ENCODE peak calls at places on chromosomes 12 and 14, in four cellular contexts. B is GM12891, O is GM12878, L is K562. G is an unnamed sample.

GRCh38 chr14:34857689-34858449 is 17.3 kb downstream of the BAZ1A start:
- DNase-seq in B (no peak), O (no peak), L (no peak), G (no peak)

GRCh38 chr12:131153956-131154355 is 200.2 kb downstream of the ADGRD1 start:
- DNase-seq in B (no peak), O (no peak), L (no peak), G (no peak)

GRCh38 chr12:130132831-130133635 is 29.2 kb upstream of the FZD10 start:
- DNase-seq in B (no peak), O (no peak), L (no peak), G (no peak)

GRCh38 chr12:54229624-54230212 is 40.9 kb upstream of the SMUG1 start:
- DNase-seq in B (no peak), O (no peak), L (no peak), G (no peak)

GRCh38 chr12:57498571-57498970 is 10.7 kb downstream of the MARS1 start:
- DNase-seq in B (no peak), O (no peak), L (no peak), G (no peak)

GRCh38 chr12:13661005-13661887 is 320.2 kb downstream of the GRIN2B start:
- DNase-seq in B (peak; percentile 18), O (peak; percentile 3), L (peak; percentile 25), G (no peak)

GRCh38 chr12:104243551-104243950 is 28.0 kb downstream of the TXNRD1 start:
- DNase-seq in B (no peak), O (no peak), L (no peak), G (no peak)

GRCh38 chr14:36605506-36605857 is 23.1 kb upstream of the NKX2-8 start:
- DNase-seq in B (no peak), O (no peak), L (no peak), G (no peak)

GRCh38 chr14:23352506-23353432 is at the start of gene SLC22A17:
- DNase-seq in B (no peak), O (no peak), L (peak; percentile 32), G (no peak)

GRCh38 chr12:4012977-4013968 is 140.1 kb upstream of the PARP11 start:
- DNase-seq in B (no peak), O (no peak), L (no peak), G (no peak)

GRCh38 chr14:103402700-103403099 is 17.5 kb downstream of the MARK3 start:
- DNase-seq in B (no peak), O (no peak), L (no peak), G (no peak)

GRCh38 chr14:34465069-34465859 is 3.2 kb upstream of the SPTSSA start:
- DNase-seq in B (no peak), O (no peak), L (peak; percentile 45), G (no peak)

GRCh38 chr12:48793696-48794095 is 4.8 kb upstream of the ADCY6 start:
- DNase-seq in B (no peak), O (no peak), L (no peak), G (no peak)

GRCh38 chr14:95162641-95163040 is 5.3 kb upstream of the DICER1 start:
- DNase-seq in B (no peak), O (no peak), L (no peak), G (no peak)

GRCh38 chr14:95039993-95040348 is 117.4 kb downstream of the DICER1 start:
- DNase-seq in B (no peak), O (no peak), L (no peak), G (no peak)

GRCh38 chr12:93113317-93114006 is 184.4 kb upstream of the EEA1 start:
- DNase-seq in B (no peak), O (no peak), L (no peak), G (no peak)

GRCh38 chr14:77212097-77212873 is 30.7 kb downstream of the TMEM63C start:
- DNase-seq in B (no peak), O (no peak), L (no peak), G (no peak)

GRCh38 chr12:2301531-2302461 is 249.0 kb downstream of the CACNA1C start:
- DNase-seq in B (no peak), O (no peak), L (no peak), G (no peak)

GRCh38 chr14:81165188-81165587 is 55.6 kb downstream of the GTF2A1 start:
- DNase-seq in B (no peak), O (no peak), L (no peak), G (peak; percentile 31)

GRCh38 chr12:6953417-6954315 is 2.5 kb downstream of the PTPN6 start:
- DNase-seq in B (no peak), O (peak; percentile 95), L (no peak), G (peak; percentile 93)

GRCh38 chr12:64461634-64462414 is 9.9 kb downstream of the TBK1 start:
- DNase-seq in B (no peak), O (no peak), L (no peak), G (no peak)

GRCh38 chr12:93322784-93323183 is 54.9 kb upstream of the NUDT4 start:
- DNase-seq in B (no peak), O (no peak), L (no peak), G (no peak)

GRCh38 chr14:92726135-92726932 is 22.1 kb downstream of the LGMN start:
- DNase-seq in B (no peak), O (no peak), L (peak; percentile 47), G (no peak)

GRCh38 chr12:114213055-114213561 is 192.8 kb downstream of the TBX5 start:
- DNase-seq in B (no peak), O (no peak), L (peak; percentile 11), G (no peak)

GRCh38 chr14:76762617-76763361 is 1.5 kb downstream of the VASH1 start:
- DNase-seq in B (no peak), O (no peak), L (peak; percentile 19), G (no peak)

GRCh38 chr14:63727231-63727735 is 582 bp downstream of the SGPP1 start:
- DNase-seq in B (no peak), O (no peak), L (peak; percentile 5), G (peak; percentile 9)

GRCh38 chr12:12456637-12457036 is 99.8 kb downstream of the BORCS5 start:
- DNase-seq in B (no peak), O (no peak), L (no peak), G (no peak)

GRCh38 chr12:77686760-77687159 is 143.9 kb upstream of the NAV3 start:
- DNase-seq in B (no peak), O (no peak), L (no peak), G (no peak)

GRCh38 chr12:96223411-96224218 is 29.4 kb downstream of the ELK3 start:
- DNase-seq in B (no peak), O (no peak), L (no peak), G (no peak)

GRCh38 chr12:66119229-66119869 is 11.2 kb downstream of the LLPH start:
- DNase-seq in B (no peak), O (no peak), L (no peak), G (no peak)

GRCh38 chr14:32354716-32355115 is 25.6 kb downstream of the AKAP6 start:
- DNase-seq in B (no peak), O (no peak), L (no peak), G (no peak)

GRCh38 chr14:43204816-43205215 is 1302.3 kb downstream of the FSCB start:
- DNase-seq in B (no peak), O (no peak), L (no peak), G (no peak)

GRCh38 chr14:75877884-75878283 is 103.9 kb downstream of the TGFB3 start:
- DNase-seq in B (no peak), O (no peak), L (no peak), G (no peak)

GRCh38 chr12:46825526-46826414 is at the start of gene SLC38A4:
- DNase-seq in B (no peak), O (no peak), L (no peak), G (no peak)

GRCh38 chr12:4762773-4763172 is 42.6 kb downstream of the GALNT8 start:
- DNase-seq in B (no peak), O (no peak), L (no peak), G (no peak)

GRCh38 chr12:116698131-116698495 is 39.8 kb downstream of the SPRING1 start:
- DNase-seq in B (no peak), O (no peak), L (no peak), G (no peak)

GRCh38 chr14:54781936-54782802 is 120.5 kb downstream of the GCH1 start:
- DNase-seq in B (no peak), O (no peak), L (no peak), G (no peak)

GRCh38 chr12:49637401-49637800 is 14.0 kb downstream of the PRPF40B start:
- DNase-seq in B (no peak), O (no peak), L (peak; percentile 29), G (no peak)

GRCh38 chr12:20370001-20370381 is 1.7 kb downstream of the PDE3A start:
- DNase-seq in B (no peak), O (no peak), L (no peak), G (no peak)

GRCh38 chr12:95582230-95583058 is 31.2 kb upstream of the USP44 start:
- DNase-seq in B (no peak), O (no peak), L (no peak), G (no peak)

DNA sequence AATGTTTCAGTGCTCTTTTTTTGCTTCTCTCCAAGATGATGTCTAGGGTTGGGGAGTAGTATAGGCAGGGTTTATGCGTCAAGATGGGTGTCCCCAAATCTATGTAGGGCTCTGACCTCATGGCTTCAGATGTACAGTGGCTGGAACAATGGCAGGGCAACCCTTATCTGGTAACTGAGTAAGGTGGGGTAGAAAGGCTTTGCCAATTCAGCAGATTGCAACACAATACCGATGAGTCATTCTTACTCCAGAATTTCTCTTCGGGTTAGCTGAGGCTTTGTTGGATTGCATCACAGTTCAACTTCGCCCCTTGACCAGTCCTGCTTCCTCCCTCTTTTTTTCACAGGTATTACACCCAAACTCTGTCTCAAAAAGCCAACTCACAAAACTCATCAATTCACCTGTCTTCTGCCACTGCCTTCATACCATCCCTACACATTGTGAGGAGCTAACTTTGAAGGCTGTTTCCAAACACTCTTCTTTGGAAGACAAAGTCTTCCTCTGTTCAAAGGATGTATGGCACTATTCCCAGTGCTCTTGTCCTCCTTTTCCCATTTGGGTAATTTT is 190.2 kb upstream of the CNOT2 start:
- DNase-seq in B (no peak), O (no peak), L (peak; percentile 37), G (peak; percentile 79)
- TF ChIP-seq SPI1 in B (no peak), O (no peak), L (no peak), G (no peak)

DNA sequence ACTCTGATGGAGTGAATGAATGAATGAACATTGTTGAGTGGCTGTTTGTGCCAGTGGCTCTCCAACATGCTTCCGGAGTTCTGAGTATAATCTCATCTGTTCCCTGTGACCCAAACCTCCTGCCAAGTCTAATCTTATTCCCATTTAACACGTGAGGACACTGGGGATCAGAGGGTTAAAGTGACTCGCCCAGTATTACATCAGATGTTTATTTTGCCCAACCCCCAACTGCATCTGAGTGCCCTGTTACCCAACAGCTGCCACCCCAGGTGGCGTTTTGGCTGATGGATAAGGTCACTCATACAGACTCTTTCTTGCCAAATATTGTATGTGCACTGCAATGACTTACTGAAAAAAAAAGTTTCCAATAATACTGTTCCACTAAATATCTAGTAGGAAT is 210.9 kb downstream of the EXOC5 start:
- DNase-seq in B (no peak), O (no peak), L (no peak), G (no peak)
- TF ChIP-seq SPI1 in B (no peak), O (no peak), L (no peak), G (no peak)

GRCh38 chr12:124684496-124684895 is 117.1 kb upstream of the NCOR2 start:
- DNase-seq in B (no peak), O (no peak), L (no peak), G (no peak)
- TF ChIP-seq SPI1 in B (peak; percentile 86), O (peak; percentile 87), L (no peak), G (no peak)

DNA sequence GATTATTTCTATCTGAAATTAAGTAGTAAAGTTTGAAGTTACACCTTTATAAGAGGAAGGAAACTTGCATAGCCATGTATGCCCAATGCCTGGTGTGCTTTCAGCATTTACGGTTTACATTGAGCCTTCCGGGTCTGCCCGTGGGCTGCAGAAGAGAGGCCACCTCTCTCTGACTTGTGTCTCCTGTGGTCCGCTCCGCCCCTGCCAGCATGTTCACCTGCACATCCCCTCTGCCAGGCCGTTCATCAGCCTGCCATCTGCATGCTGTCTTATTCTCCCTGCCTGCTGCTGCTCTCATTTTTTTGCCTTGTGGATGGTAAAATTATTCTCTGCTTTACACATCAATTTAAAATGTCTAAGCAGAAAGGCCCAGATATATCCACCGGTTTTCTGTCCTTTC is 41.5 kb upstream of the DYNC1H1 start:
- DNase-seq in B (no peak), O (no peak), L (no peak), G (no peak)
- TF ChIP-seq SPI1 in B (no peak), O (no peak), L (no peak), G (no peak)

G was measured in HL-60.